ENCODE peak calls at places on chromosomes 4 and X, in four cellular contexts. E is fibroblast of mammary gland, G is IMR-90, M is GM12865. I is an unnamed sample.

GRCh38 chr4:21605006-21605405 is 343.6 kb downstream of the KCNIP4 start:
- DNase-seq in E (no peak), G (no peak), M (no peak), I (no peak)

GRCh38 chrX:20515841-20516461 is 249.2 kb upstream of the RPS6KA3 start:
- DNase-seq in E (peak), G (peak), M (peak), I (peak)

GRCh38 chrX:123884809-123885408 is 25.1 kb downstream of the XIAP start:
- DNase-seq in E (peak), G (peak), M (peak), I (no peak)

GRCh38 chr4:86346320-86346719 is 13.5 kb downstream of the MAPK10 start:
- DNase-seq in E (no peak), G (no peak), M (no peak), I (no peak)

GRCh38 chrX:72430405-72430968 is 124.8 kb upstream of the CITED1 start:
- DNase-seq in E (no peak), G (no peak), M (no peak), I (no peak)

GRCh38 chr4:8319061-8319460 is 49.5 kb downstream of the HTRA3 start:
- DNase-seq in E (no peak), G (no peak), M (no peak), I (no peak)

GRCh38 chr4:173332963-173333657 is 1.0 kb downstream of the HMGB2 start:
- DNase-seq in E (peak), G (peak), M (no peak), I (peak)

GRCh38 chr4:176971576-176972105 is 178.9 kb upstream of the VEGFC start:
- DNase-seq in E (no peak), G (no peak), M (no peak), I (no peak)

GRCh38 chr4:8400641-8401325 is 39.7 kb downstream of the ACOX3 start:
- DNase-seq in E (peak), G (no peak), M (no peak), I (no peak)

GRCh38 chr4:66929748-66930147 is 615.6 kb downstream of the CENPC start:
- DNase-seq in E (no peak), G (no peak), M (no peak), I (no peak)

GRCh38 chr4:20788266-20788665 is 88.0 kb downstream of the PACRGL start:
- DNase-seq in E (no peak), G (no peak), M (no peak), I (no peak)

GRCh38 chr4:127610488-127610887 is 22.3 kb upstream of the INTU start:
- DNase-seq in E (no peak), G (no peak), M (no peak), I (no peak)

GRCh38 chr4:42123071-42123644 is 29.3 kb downstream of the BEND4 start:
- DNase-seq in E (no peak), G (no peak), M (no peak), I (no peak)

GRCh38 chrX:103417933-103418332 is 41.6 kb downstream of the BEX3 start:
- DNase-seq in E (peak), G (peak), M (no peak), I (no peak)

GRCh38 chr4:144350706-144351105 is 210.2 kb upstream of the GYPA start:
- DNase-seq in E (peak), G (no peak), M (no peak), I (no peak)

GRCh38 chr4:154314248-154314647 is 177.4 kb downstream of the DCHS2 start:
- DNase-seq in E (peak), G (no peak), M (peak), I (no peak)

GRCh38 chrX:138771042-138771441 is 59.5 kb upstream of the FGF13 start:
- DNase-seq in E (peak), G (no peak), M (no peak), I (no peak)

GRCh38 chr4:116796022-116796421 is 289.4 kb downstream of the TRAM1L1 start:
- DNase-seq in E (no peak), G (no peak), M (no peak), I (no peak)

GRCh38 chr4:8940792-8941491 is 69.3 kb upstream of the HMX1 start:
- DNase-seq in E (no peak), G (no peak), M (no peak), I (no peak)

GRCh38 chrX:112738347-112739033 is 58.8 kb upstream of the LHFPL1 start:
- DNase-seq in E (peak), G (peak), M (peak), I (peak)

GRCh38 chr4:100935090-100935489 is 412.2 kb downstream of the PPP3CA start:
- DNase-seq in E (peak), G (peak), M (peak), I (no peak)

GRCh38 chrX:3638280-3638873 is 75.1 kb downstream of the PRKX start:
- DNase-seq in E (peak), G (peak), M (peak), I (no peak)

GRCh38 chr4:113290666-113291065 is 241.2 kb downstream of the ANK2 start:
- DNase-seq in E (no peak), G (no peak), M (no peak), I (no peak)

GRCh38 chrX:13007519-13008188 is 32.7 kb downstream of the TMSB4X start:
- DNase-seq in E (peak), G (peak), M (peak), I (no peak)

GRCh38 chrX:54950730-54951375 is 30.2 kb downstream of the TRO start:
- DNase-seq in E (no peak), G (no peak), M (no peak), I (no peak)

GRCh38 chr4:59904331-59904730 is 1295.8 kb upstream of the ADGRL3 start:
- DNase-seq in E (no peak), G (no peak), M (no peak), I (no peak)

GRCh38 chr4:142718981-142719380 is 127.1 kb downstream of the INPP4B start:
- DNase-seq in E (no peak), G (no peak), M (no peak), I (no peak)

GRCh38 chr4:142721187-142721586 is 124.9 kb downstream of the INPP4B start:
- DNase-seq in E (no peak), G (peak), M (no peak), I (no peak)

GRCh38 chr4:142715727-142716126 is 130.4 kb downstream of the INPP4B start:
- DNase-seq in E (no peak), G (no peak), M (no peak), I (no peak)

GRCh38 chr4:142719854-142720541 is 126.1 kb downstream of the INPP4B start:
- DNase-seq in E (peak), G (peak), M (peak), I (no peak)
- TF ChIP-seq CTCF in E (peak), G (peak), M (peak), I (peak)

GRCh38 chrX:111003118-111003517 is 92.9 kb upstream of the PAK3 start:
- DNase-seq in E (no peak), G (no peak), M (no peak), I (no peak)
- H3K4me3 ChIP-seq in E (no peak), G (no peak), M (no peak), I (no peak)

GRCh38 chrX:120308959-120309872 is 2.0 kb downstream of the TMEM255A start:
- DNase-seq in E (peak), G (peak), M (peak), I (peak)
- TF ChIP-seq CTCF in E (peak), G (no peak), M (peak), I (peak)

DNA sequence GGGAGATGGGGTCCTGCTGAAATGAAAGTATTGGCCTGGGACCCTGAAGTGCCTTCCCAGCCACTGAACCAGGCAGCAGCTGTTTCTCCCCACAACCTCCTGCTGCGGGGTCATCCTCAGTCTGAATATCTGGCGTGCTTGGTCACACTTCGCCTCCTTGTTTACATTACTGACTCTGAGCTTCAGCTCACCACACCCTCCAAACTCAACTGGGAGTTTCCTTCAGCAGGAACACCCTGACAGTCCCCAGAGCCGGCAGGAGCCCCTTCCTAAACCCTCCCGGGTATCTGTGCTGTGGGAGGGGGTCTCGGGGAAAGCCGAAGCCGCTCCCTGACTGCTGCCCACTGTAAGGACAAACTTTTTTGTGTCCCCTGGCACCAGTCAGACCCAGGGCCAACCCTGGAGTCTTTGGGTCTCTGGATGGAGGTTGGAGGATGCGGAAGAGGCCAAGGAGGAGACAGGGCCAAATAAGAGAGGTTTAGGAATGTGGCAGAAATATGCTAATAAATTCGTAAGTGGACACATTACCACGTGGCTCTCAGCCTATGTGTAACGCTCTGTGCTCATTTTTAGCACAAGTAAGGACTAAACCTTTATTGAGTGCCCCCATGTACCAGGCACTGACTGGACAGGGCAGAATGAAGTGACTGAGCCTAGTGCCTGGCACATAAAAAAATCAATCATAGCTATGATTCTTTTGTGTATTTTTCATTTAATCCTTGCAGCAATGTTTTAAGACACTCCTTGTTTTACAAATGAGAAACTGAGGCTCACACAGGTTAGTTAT is 20.7 kb downstream of the FHDC1 start:
- DNase-seq in E (no peak), G (peak), M (no peak), I (no peak)
- H3K4me3 ChIP-seq in E (no peak), G (no peak), M (no peak), I (no peak)

GRCh38 chr4:77432702-77433101 is 172.9 kb upstream of the CXCL13 start:
- DNase-seq in E (no peak), G (no peak), M (peak), I (no peak)
- TF ChIP-seq CTCF in E (peak), G (no peak), M (peak), I (peak)

GRCh38 chr4:38392223-38392855 is 271.7 kb upstream of the KLF3 start:
- DNase-seq in E (no peak), G (no peak), M (no peak), I (no peak)
- H3K4me3 ChIP-seq in E (no peak), G (no peak), M (no peak), I (no peak)

GRCh38 chrX:115362334-115363095 is 73.0 kb downstream of the LUZP4 start:
- DNase-seq in E (peak), G (peak), M (peak), I (no peak)
- TF ChIP-seq CTCF in E (no peak), G (peak), M (no peak), I (no peak)

DNA sequence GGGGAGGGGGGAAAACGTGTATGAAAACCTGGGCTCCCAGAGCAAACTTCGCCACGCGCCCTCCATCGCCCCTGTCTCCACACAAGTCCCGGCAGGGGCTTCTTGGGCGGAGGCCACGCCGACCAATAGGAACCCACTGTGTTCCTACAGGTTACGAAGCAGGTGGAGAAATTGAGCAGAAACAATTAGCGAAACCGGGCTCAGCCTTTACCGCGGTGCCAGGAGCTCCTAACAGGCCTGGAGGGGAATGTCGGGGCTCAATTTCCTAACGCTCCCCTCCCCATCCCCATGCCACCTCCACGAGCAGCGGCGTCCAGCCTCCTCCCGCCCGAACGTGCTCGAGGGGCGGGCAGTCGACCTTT is 582 bp upstream of the KIT start:
- DNase-seq in E (no peak), G (no peak), M (no peak), I (no peak)
- H3K4me3 ChIP-seq in E (no peak), G (peak), M (no peak), I (no peak)

GRCh38 chrX:154526901-154527675 is 11.1 kb upstream of the FAM3A start:
- DNase-seq in E (peak), G (peak), M (peak), I (peak)
- TF ChIP-seq CTCF in E (peak), G (peak), M (peak), I (peak)